ENCODE peak calls at places on chromosomes 5 and 9, in nine cellular contexts. One of them, this sample, is unnamed. For H3K36me3, the result is how much of the 10 kb centered on the place peaks cover.

GRCh38 chr5:97107266-97107665 is 35.1 kb downstream of the LIX1 start:
- DNase-seq in left ventricle myocardium inferior: no peak
- DNase-seq in right lobe of liver: no peak
- DNase-seq in IMR-90: no peak
- DNase-seq in PC-3: no peak
- DNase-seq in heart left ventricle: no peak
- DNase-seq in hepatocyte: no peak
- DNase-seq in BJ: no peak
- DNase-seq in heart right ventricle: no peak
- DNase-seq in this sample: no peak

GRCh38 chr5:91425046-91425445 is 41.9 kb upstream of the ARRDC3 start:
- DNase-seq in BJ: no peak
- DNase-seq in heart right ventricle: no peak
- DNase-seq in hepatocyte: no peak
- DNase-seq in PC-3: no peak
- DNase-seq in right lobe of liver: no peak
- DNase-seq in heart left ventricle: no peak
- DNase-seq in left ventricle myocardium inferior: no peak
- DNase-seq in IMR-90: no peak
- DNase-seq in this sample: no peak

GRCh38 chr5:77645158-77645994 is 6.9 kb upstream of the OTP start:
- DNase-seq in heart left ventricle: no peak
- DNase-seq in PC-3: no peak
- DNase-seq in hepatocyte: peak
- DNase-seq in heart right ventricle: peak
- DNase-seq in BJ: no peak
- DNase-seq in left ventricle myocardium inferior: no peak
- DNase-seq in IMR-90: no peak
- DNase-seq in right lobe of liver: peak
- DNase-seq in this sample: peak

GRCh38 chr5:4868140-4868735 is 271.9 kb upstream of the ADAMTS16 start:
- DNase-seq in PC-3: peak
- DNase-seq in IMR-90: no peak
- DNase-seq in right lobe of liver: peak
- DNase-seq in heart right ventricle: no peak
- DNase-seq in heart left ventricle: peak
- DNase-seq in hepatocyte: peak
- DNase-seq in BJ: no peak
- DNase-seq in left ventricle myocardium inferior: peak
- DNase-seq in this sample: peak

GRCh38 chr9:127174386-127175318 is 52.2 kb upstream of the ANGPTL2 start:
- DNase-seq in heart right ventricle: no peak
- DNase-seq in IMR-90: no peak
- DNase-seq in hepatocyte: no peak
- DNase-seq in PC-3: no peak
- DNase-seq in BJ: no peak
- DNase-seq in heart left ventricle: peak
- DNase-seq in right lobe of liver: no peak
- DNase-seq in left ventricle myocardium inferior: no peak
- DNase-seq in this sample: no peak

GRCh38 chr5:150851039-150851438 is 4.7 kb downstream of the IRGM start:
- DNase-seq in IMR-90: no peak
- DNase-seq in heart left ventricle: no peak
- DNase-seq in hepatocyte: no peak
- DNase-seq in left ventricle myocardium inferior: no peak
- DNase-seq in BJ: no peak
- DNase-seq in right lobe of liver: no peak
- DNase-seq in PC-3: no peak
- DNase-seq in heart right ventricle: no peak
- DNase-seq in this sample: no peak

GRCh38 chr5:90602681-90603080 is 44.1 kb downstream of the ADGRV1 start:
- DNase-seq in BJ: no peak
- DNase-seq in IMR-90: no peak
- DNase-seq in heart left ventricle: no peak
- DNase-seq in right lobe of liver: no peak
- DNase-seq in PC-3: no peak
- DNase-seq in heart right ventricle: no peak
- DNase-seq in left ventricle myocardium inferior: no peak
- DNase-seq in hepatocyte: no peak
- DNase-seq in this sample: no peak

GRCh38 chr9:138098908-138099791 is 221.6 kb downstream of the CACNA1B start:
- DNase-seq in PC-3: no peak
- DNase-seq in heart left ventricle: no peak
- DNase-seq in heart right ventricle: no peak
- DNase-seq in left ventricle myocardium inferior: no peak
- DNase-seq in right lobe of liver: no peak
- DNase-seq in BJ: no peak
- DNase-seq in IMR-90: no peak
- DNase-seq in hepatocyte: no peak
- DNase-seq in this sample: no peak

GRCh38 chr9:120755827-120756434 is 37.3 kb downstream of the FBXW2 start:
- DNase-seq in right lobe of liver: no peak
- DNase-seq in heart right ventricle: no peak
- DNase-seq in heart left ventricle: peak
- DNase-seq in hepatocyte: peak
- DNase-seq in left ventricle myocardium inferior: no peak
- DNase-seq in PC-3: peak
- DNase-seq in BJ: no peak
- DNase-seq in IMR-90: peak
- DNase-seq in this sample: no peak

DNA sequence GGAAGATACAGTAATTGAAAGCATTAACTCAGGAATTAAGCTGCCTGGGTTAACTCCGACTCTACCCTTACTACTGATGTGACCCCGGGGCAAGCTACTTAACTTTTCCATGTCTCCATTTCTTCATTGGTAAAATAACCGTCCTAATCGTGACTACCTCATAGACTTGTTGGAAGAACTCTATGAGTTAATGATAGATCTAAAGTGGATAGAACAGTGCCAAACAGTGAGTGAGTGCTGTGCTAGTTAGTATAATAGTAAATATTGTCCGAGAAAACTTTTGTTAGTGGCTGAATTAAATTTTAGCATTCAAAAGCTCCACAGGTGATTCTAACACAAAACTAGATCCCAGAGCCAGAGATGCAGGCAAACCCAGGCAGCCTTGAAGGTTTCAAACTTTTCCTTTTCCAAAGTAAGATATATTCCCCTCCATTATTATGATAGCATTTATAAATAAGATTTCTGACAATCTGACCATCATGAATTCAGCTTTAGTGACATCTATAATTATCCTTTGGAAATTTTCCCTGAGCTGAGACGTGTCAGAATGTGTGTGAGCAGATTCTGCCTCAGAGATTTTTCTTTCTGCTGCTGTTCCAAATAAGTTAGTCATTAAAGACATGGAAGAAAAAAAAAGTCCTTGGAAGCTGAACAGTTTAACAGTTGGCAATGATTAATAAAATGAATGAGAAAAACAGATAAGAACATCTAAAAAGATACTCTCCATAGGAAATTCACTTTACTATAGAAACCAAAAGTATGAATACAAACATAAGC is 369.5 kb downstream of the PRELID2 start:
- DNase-seq in left ventricle myocardium inferior: no peak
- DNase-seq in IMR-90: no peak
- DNase-seq in right lobe of liver: no peak
- DNase-seq in PC-3: no peak
- DNase-seq in heart left ventricle: no peak
- DNase-seq in BJ: no peak
- DNase-seq in heart right ventricle: no peak
- DNase-seq in hepatocyte: peak
- DNase-seq in this sample: no peak
- H3K4me3 ChIP-seq in left ventricle myocardium inferior: no peak
- H3K4me3 ChIP-seq in IMR-90: no peak
- H3K4me3 ChIP-seq in right lobe of liver: no peak
- H3K4me3 ChIP-seq in PC-3: no peak
- H3K4me3 ChIP-seq in heart left ventricle: no peak
- H3K4me3 ChIP-seq in BJ: no peak
- H3K4me3 ChIP-seq in heart right ventricle: no peak
- H3K4me3 ChIP-seq in hepatocyte: no peak
- H3K4me3 ChIP-seq in this sample: no peak

DNA sequence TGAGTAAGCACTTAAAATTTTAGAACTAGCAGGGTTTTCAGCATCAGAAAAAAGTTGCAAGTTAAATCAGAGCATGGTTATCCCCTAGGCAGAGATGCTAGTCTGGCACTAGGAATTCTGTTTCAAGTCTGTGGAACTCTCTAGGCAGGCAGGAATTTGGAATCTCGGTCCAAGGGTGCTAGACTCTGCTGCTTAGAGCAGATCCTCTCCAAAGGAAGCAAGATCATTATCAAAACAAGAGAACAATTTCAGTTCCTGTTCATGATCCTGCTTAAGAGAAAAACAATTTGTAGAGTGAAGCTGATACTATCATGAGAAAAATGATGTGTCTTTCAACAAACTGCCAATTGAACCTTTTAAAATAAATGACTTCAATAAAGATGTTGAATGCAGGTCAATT is 420.7 kb downstream of the KIF4B start:
- DNase-seq in right lobe of liver: no peak
- DNase-seq in hepatocyte: no peak
- DNase-seq in heart left ventricle: no peak
- DNase-seq in IMR-90: no peak
- DNase-seq in PC-3: no peak
- DNase-seq in heart right ventricle: no peak
- DNase-seq in left ventricle myocardium inferior: no peak
- DNase-seq in BJ: no peak
- DNase-seq in this sample: no peak
- TF ChIP-seq CTCF in right lobe of liver: no peak
- TF ChIP-seq CTCF in hepatocyte: no peak
- TF ChIP-seq CTCF in heart left ventricle: no peak
- TF ChIP-seq CTCF in IMR-90: no peak
- TF ChIP-seq CTCF in PC-3: no peak
- TF ChIP-seq CTCF in heart right ventricle: no peak
- TF ChIP-seq CTCF in left ventricle myocardium inferior: no peak
- TF ChIP-seq CTCF in BJ: no peak
- TF ChIP-seq CTCF in this sample: no peak

GRCh38 chr5:81417052-81417451 is 23.1 kb upstream of the ACOT12 start:
- DNase-seq in heart right ventricle: no peak
- DNase-seq in left ventricle myocardium inferior: no peak
- DNase-seq in right lobe of liver: no peak
- DNase-seq in PC-3: no peak
- DNase-seq in IMR-90: no peak
- DNase-seq in BJ: no peak
- DNase-seq in hepatocyte: no peak
- DNase-seq in heart left ventricle: no peak
- DNase-seq in this sample: no peak

GRCh38 chr5:81424728-81425127 is 30.8 kb upstream of the ACOT12 start:
- DNase-seq in right lobe of liver: no peak
- DNase-seq in heart left ventricle: no peak
- DNase-seq in PC-3: no peak
- DNase-seq in BJ: no peak
- DNase-seq in IMR-90: peak
- DNase-seq in hepatocyte: no peak
- DNase-seq in left ventricle myocardium inferior: no peak
- DNase-seq in heart right ventricle: no peak
- DNase-seq in this sample: no peak

GRCh38 chr5:81425569-81425968 is 31.6 kb upstream of the ACOT12 start:
- DNase-seq in BJ: no peak
- DNase-seq in heart right ventricle: no peak
- DNase-seq in hepatocyte: peak
- DNase-seq in left ventricle myocardium inferior: no peak
- DNase-seq in PC-3: peak
- DNase-seq in right lobe of liver: no peak
- DNase-seq in heart left ventricle: no peak
- DNase-seq in IMR-90: peak
- DNase-seq in this sample: no peak

GRCh38 chr5:81422671-81423070 is 28.7 kb upstream of the ACOT12 start:
- DNase-seq in right lobe of liver: no peak
- DNase-seq in left ventricle myocardium inferior: no peak
- DNase-seq in IMR-90: peak
- DNase-seq in heart right ventricle: no peak
- DNase-seq in heart left ventricle: no peak
- DNase-seq in BJ: peak
- DNase-seq in PC-3: peak
- DNase-seq in hepatocyte: peak
- DNase-seq in this sample: no peak

GRCh38 chr5:81420039-81420667 is 26.2 kb upstream of the ACOT12 start:
- DNase-seq in IMR-90: peak
- DNase-seq in heart left ventricle: no peak
- DNase-seq in BJ: peak
- DNase-seq in left ventricle myocardium inferior: no peak
- DNase-seq in heart right ventricle: no peak
- DNase-seq in hepatocyte: no peak
- DNase-seq in right lobe of liver: no peak
- DNase-seq in PC-3: peak
- DNase-seq in this sample: no peak
- H3K36me3 ChIP-seq in IMR-90: under half
- H3K36me3 ChIP-seq in heart left ventricle: under half
- H3K36me3 ChIP-seq in BJ: under half
- H3K36me3 ChIP-seq in left ventricle myocardium inferior: under half
- H3K36me3 ChIP-seq in heart right ventricle: half or more
- H3K36me3 ChIP-seq in hepatocyte: under half
- H3K36me3 ChIP-seq in right lobe of liver: under half
- H3K36me3 ChIP-seq in PC-3: under half
- H3K36me3 ChIP-seq in this sample: under half

GRCh38 chr9:95877984-95878383 is 2.5 kb downstream of the ERCC6L2 start:
- DNase-seq in heart right ventricle: no peak
- DNase-seq in right lobe of liver: no peak
- DNase-seq in hepatocyte: no peak
- DNase-seq in left ventricle myocardium inferior: no peak
- DNase-seq in IMR-90: no peak
- DNase-seq in heart left ventricle: no peak
- DNase-seq in BJ: no peak
- DNase-seq in PC-3: no peak
- DNase-seq in this sample: no peak

GRCh38 chr9:95876138-95876444 is 600 bp downstream of the ERCC6L2 start:
- DNase-seq in heart right ventricle: no peak
- DNase-seq in right lobe of liver: no peak
- DNase-seq in PC-3: no peak
- DNase-seq in hepatocyte: no peak
- DNase-seq in heart left ventricle: no peak
- DNase-seq in left ventricle myocardium inferior: no peak
- DNase-seq in IMR-90: no peak
- DNase-seq in BJ: no peak
- DNase-seq in this sample: no peak

GRCh38 chr9:95874989-95875304 is 544 bp upstream of the ERCC6L2 start:
- DNase-seq in PC-3: no peak
- DNase-seq in right lobe of liver: peak
- DNase-seq in heart right ventricle: peak
- DNase-seq in BJ: no peak
- DNase-seq in hepatocyte: peak
- DNase-seq in heart left ventricle: peak
- DNase-seq in left ventricle myocardium inferior: peak
- DNase-seq in IMR-90: no peak
- DNase-seq in this sample: peak

GRCh38 chr9:95875305-95876137 is at the start of gene ERCC6L2:
- DNase-seq in heart right ventricle: peak
- DNase-seq in IMR-90: peak
- DNase-seq in PC-3: peak
- DNase-seq in BJ: peak
- DNase-seq in left ventricle myocardium inferior: peak
- DNase-seq in hepatocyte: peak
- DNase-seq in heart left ventricle: peak
- DNase-seq in right lobe of liver: peak
- DNase-seq in this sample: peak

DNA sequence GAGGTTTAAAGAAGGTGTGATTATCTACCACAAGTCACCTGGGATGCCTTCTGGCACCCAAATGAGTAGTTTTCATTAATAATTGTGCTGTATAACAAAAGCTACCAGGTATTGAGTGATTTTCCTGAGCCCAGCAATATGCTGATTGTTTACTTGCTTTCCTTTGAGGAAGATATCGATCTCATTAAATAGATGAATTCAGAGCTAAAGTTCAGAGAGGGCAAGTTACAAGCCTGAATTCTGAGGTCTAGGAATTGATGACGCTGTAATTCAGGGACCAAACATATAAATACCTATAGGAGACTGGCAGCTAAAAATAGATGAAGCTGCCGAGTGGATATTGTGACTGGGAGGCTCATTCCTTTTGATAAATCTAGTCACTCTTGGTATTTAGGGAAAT is 1.1 kb downstream of the ERCC6L2 start:
- DNase-seq in heart right ventricle: no peak
- DNase-seq in BJ: no peak
- DNase-seq in heart left ventricle: no peak
- DNase-seq in left ventricle myocardium inferior: no peak
- DNase-seq in IMR-90: peak
- DNase-seq in PC-3: peak
- DNase-seq in hepatocyte: no peak
- DNase-seq in right lobe of liver: no peak
- DNase-seq in this sample: no peak
- H3K4me3 ChIP-seq in heart right ventricle: no peak
- H3K4me3 ChIP-seq in BJ: no peak
- H3K4me3 ChIP-seq in heart left ventricle: no peak
- H3K4me3 ChIP-seq in left ventricle myocardium inferior: no peak
- H3K4me3 ChIP-seq in IMR-90: no peak
- H3K4me3 ChIP-seq in PC-3: no peak
- H3K4me3 ChIP-seq in hepatocyte: no peak
- H3K4me3 ChIP-seq in right lobe of liver: peak
- H3K4me3 ChIP-seq in this sample: peak

This sample was measured in mucosa of descending colon.